ENCODE peak calls at places on chromosomes 7 and 10, in ten cellular contexts. Z is esophagus squamous epithelium, O is breast epithelium, I is body of pancreas, K is A549, H is endothelial cell of umbilical vein, U is K562, W is transverse colon, Q is heart left ventricle, F is spleen. P is an unnamed sample.

GRCh38 chr10:125868372-125868975 is 12.6 kb downstream of the DHX32 start:
- DNase-seq in Z (no peak), O (no peak), I (peak), K (peak), H (peak), U (no peak), W (peak), Q (no peak), F (no peak), P (no peak)

GRCh38 chr7:107463139-107464078 is 6.4 kb upstream of the GPR22 start:
- DNase-seq in Z (no peak), O (peak), I (peak), K (peak), H (peak), U (peak), W (peak), Q (peak), F (peak), P (peak)

GRCh38 chr7:94003446-94004023 is 620 bp downstream of the BET1 start:
- DNase-seq in Z (no peak), O (no peak), I (no peak), K (peak), H (no peak), U (peak), W (no peak), Q (no peak), F (no peak), P (peak)

GRCh38 chr10:85643839-85644525 is 722.6 kb downstream of the GRID1 start:
- DNase-seq in Z (no peak), O (no peak), I (no peak), K (peak), H (peak), U (no peak), W (peak), Q (no peak), F (no peak), P (peak)

GRCh38 chr10:98270786-98271185 is 2.8 kb upstream of the LOXL4 start:
- DNase-seq in Z (no peak), O (no peak), I (no peak), K (no peak), H (no peak), U (no peak), W (no peak), Q (no peak), F (no peak), P (no peak)

GRCh38 chr7:77467453-77467852 is 51.3 kb upstream of the GSAP start:
- DNase-seq in Z (no peak), O (no peak), I (peak), K (no peak), H (no peak), U (no peak), W (peak), Q (peak), F (no peak), P (no peak)

GRCh38 chr10:102648889-102649752 is 4.8 kb downstream of the TRIM8 start:
- DNase-seq in Z (no peak), O (no peak), I (peak), K (no peak), H (no peak), U (no peak), W (no peak), Q (peak), F (peak), P (no peak)

GRCh38 chr7:17640730-17641377 is 299.4 kb downstream of the SNX13 start:
- DNase-seq in Z (no peak), O (no peak), I (peak), K (peak), H (peak), U (peak), W (no peak), Q (no peak), F (no peak), P (no peak)

GRCh38 chr7:963236-964078 is 9.0 kb upstream of the ADAP1 start:
- DNase-seq in Z (no peak), O (no peak), I (no peak), K (no peak), H (no peak), U (peak), W (no peak), Q (no peak), F (peak), P (no peak)

GRCh38 chr10:132396495-132397035 is 435 bp upstream of the PWWP2B start:
- DNase-seq in Z (no peak), O (no peak), I (peak), K (no peak), H (no peak), U (peak), W (peak), Q (peak), F (peak), P (no peak)

GRCh38 chr7:80225361-80225760 is 90.7 kb downstream of the GNAI1 start:
- DNase-seq in Z (no peak), O (no peak), I (no peak), K (no peak), H (no peak), U (no peak), W (no peak), Q (no peak), F (no peak), P (no peak)

DNA sequence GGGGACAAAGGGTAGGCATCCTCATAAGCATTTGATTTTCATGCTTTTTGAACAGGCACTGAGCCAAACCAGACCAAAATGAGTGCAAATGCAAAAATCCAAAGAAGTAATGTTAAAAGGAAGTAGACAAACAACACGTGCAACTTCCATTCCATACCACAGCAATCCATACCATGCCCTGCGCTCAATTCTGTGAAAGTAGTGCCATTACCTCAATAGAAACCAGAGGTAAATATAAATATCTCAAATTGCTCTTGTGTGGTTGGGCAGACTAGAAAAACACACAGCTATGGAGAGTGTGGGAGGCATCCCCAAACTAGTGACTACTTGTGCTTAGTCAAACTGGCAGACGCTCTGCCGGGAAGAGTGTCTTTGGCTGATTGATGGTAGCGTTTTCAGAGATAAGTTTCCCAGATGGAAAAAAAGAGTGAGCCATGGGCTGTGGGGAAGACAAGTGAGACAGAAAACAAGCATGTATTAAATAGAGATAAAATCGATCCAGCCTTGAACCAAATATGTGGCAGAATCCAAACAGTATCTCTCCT is 161.5 kb downstream of the CREB5 start:
- DNase-seq in Z (no peak), O (no peak), I (no peak), K (no peak), H (no peak), U (no peak), W (no peak), Q (no peak), F (no peak), P (no peak)
- TF ChIP-seq POLR2A in Z (no peak), O (no peak), I (no peak), K (no peak), H (no peak), U (no peak), W (no peak), Q (no peak), F (no peak), P (no peak)

GRCh38 chr7:4792537-4793126 is 17.2 kb downstream of the AP5Z1 start:
- DNase-seq in Z (no peak), O (no peak), I (no peak), K (no peak), H (peak), U (no peak), W (no peak), Q (no peak), F (peak), P (no peak)
- TF ChIP-seq POLR2A in Z (no peak), O (no peak), I (no peak), K (no peak), H (peak), U (no peak), W (peak), Q (no peak), F (no peak), P (no peak)

DNA sequence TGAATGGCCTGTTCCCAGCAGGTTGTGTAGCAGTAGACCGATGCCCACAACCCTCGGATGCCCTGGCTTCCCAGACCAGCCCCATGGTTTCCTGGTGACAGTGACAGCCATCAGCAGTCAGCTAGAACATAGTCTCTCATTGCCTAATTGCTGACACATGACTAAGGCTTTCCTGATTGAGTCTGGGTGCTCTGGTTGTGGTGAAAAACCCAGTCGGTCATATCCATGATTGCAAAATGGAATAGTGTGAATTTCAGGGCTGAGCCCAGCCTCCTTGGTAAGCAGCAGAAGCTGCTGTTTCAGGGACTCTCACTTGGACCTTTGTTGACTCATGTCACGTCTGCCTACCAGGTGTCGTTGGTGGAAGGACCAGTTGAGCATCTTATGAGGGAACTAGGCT is 36.6 kb downstream of the POR start:
- DNase-seq in Z (no peak), O (no peak), I (no peak), K (no peak), H (no peak), U (no peak), W (no peak), Q (peak), F (peak), P (no peak)
- TF ChIP-seq POLR2A in Z (no peak), O (no peak), I (no peak), K (no peak), H (no peak), U (no peak), W (no peak), Q (no peak), F (no peak), P (no peak)

DNA sequence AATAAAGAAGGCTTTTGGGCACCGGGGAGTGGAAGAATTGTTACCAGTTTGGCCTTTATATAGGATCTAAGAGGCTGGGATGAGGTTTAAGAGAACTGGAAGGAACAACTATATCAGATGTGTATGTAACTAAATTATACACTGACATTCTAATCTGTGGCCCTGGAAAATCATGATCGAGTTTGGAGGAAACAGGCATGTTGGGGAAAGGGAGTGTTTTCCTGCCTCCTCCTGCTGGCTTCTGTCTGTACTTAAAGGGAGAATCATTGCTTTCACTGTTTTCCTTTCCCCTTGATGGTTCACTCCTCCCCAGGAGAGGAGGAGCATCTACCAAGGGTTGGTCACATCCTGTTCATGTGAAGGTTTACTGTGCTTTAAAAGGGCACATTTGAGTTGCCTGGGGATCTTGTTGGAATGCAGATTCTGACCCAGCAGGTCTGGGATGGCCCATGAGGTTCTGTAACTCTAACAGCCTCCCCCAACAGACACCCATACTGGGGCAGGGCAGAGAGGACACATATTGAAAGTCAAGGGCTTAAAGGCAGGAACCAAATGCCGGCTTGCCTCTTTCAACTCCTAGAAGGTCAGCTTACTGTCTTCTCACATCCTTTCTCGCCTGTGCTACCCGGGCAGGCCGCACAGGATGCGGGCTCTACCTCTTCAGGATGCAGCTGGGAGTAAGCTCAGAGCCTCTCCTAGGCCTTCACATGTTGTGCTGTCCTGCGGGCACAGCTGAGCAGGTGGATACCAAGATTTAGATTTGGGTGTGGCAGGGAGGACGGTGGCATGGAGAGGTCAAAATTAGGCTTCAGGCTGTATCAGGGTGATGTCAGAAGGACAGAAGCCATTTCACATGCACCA is 694.8 kb downstream of the KCNMA1 start:
- DNase-seq in Z (no peak), O (no peak), I (no peak), K (no peak), H (no peak), U (no peak), W (no peak), Q (no peak), F (no peak), P (peak)
- TF ChIP-seq POLR2A in Z (no peak), O (no peak), I (no peak), K (no peak), H (no peak), U (no peak), W (no peak), Q (no peak), F (no peak), P (no peak)

DNA sequence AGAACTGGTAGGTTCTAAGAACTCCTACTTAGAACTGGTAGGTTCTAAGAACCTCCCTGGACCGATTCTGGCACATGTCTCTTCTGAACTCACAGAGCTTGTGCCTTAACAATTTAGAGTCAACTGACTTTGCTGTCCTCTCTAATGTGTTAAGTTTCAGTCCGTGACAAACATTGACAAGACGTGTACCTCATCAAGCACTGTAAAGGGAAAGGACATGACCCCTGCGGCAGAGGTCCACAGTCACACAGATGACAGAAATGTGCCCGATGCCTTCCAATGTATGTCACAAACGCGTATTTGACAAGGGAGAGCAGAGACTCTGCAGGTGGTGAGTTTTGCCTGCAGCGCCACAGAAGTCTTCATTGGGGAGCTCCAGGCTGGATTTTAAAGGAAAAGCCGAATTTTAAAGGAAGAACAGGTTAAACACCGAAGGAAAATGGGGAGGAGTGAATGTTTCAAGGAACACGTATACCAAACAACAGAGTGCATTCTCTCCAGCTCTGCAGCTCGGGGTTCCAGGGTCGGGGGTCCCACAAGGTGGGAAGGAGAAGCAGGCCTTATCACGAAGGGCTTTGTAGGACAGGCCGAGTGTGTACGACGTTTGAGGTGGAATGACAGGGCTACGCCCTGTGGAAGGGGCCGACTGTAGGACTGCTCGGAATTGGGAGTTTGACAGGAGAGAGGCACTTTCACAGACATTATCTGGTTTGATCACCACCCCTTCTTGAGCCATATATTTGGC is 161.2 kb upstream of the KLF14 start:
- DNase-seq in Z (no peak), O (no peak), I (no peak), K (no peak), H (no peak), U (no peak), W (no peak), Q (no peak), F (no peak), P (no peak)
- TF ChIP-seq POLR2A in Z (no peak), O (no peak), I (no peak), K (no peak), H (no peak), U (no peak), W (no peak), Q (no peak), F (no peak), P (no peak)

P was measured in H54.